ENCODE peak calls at places on chromosomes 5 and 9, in seven cellular contexts. Z, L, G, M, J, K and B are unnamed samples.
A peak's percentile ranks its signal among the peaks of the same experiment; 100 is the strongest.

GRCh38 chr5:133334796-133335639 is 277.3 kb downstream of the FSTL4 start:
- DNase-seq in Z (no peak), L (no peak), G (no peak), M (no peak), J (no peak), K (no peak), B (no peak)

GRCh38 chr9:113369583-113370140 is 7.1 kb downstream of the HDHD3 start:
- DNase-seq in Z (no peak), L (no peak), G (no peak), M (no peak), J (no peak), K (no peak), B (peak; percentile 82)

GRCh38 chr5:77076961-77077820 is 9.9 kb downstream of the ZBED3 start:
- DNase-seq in Z (peak; percentile 83), L (peak; percentile 58), G (peak; percentile 82), M (peak; percentile 65), J (peak; percentile 57), K (no peak), B (peak; percentile 79)

GRCh38 chr5:77024490-77024889 is 5.7 kb upstream of the AGGF1 start:
- DNase-seq in Z (no peak), L (no peak), G (no peak), M (no peak), J (no peak), K (no peak), B (no peak)

GRCh38 chr5:176364765-176365662 is at the start of gene ARL10:
- DNase-seq in Z (peak; percentile 63), L (peak; percentile 20), G (peak; percentile 69), M (peak; percentile 41), J (no peak), K (no peak), B (no peak)

GRCh38 chr5:81963544-81963943 is 8.3 kb upstream of the ATG10 start:
- DNase-seq in Z (no peak), L (no peak), G (no peak), M (no peak), J (no peak), K (no peak), B (no peak)

GRCh38 chr5:124544366-124545055 is 201.9 kb downstream of the ZNF608 start:
- DNase-seq in Z (no peak), L (peak; percentile 43), G (no peak), M (no peak), J (no peak), K (no peak), B (no peak)

GRCh38 chr9:137167752-137168574 is 1.9 kb downstream of the LRRC26 start:
- DNase-seq in Z (no peak), L (no peak), G (no peak), M (peak; percentile 72), J (no peak), K (no peak), B (peak; percentile 76)

GRCh38 chr9:135702002-135702721 is at the start of gene KCNT1:
- DNase-seq in Z (peak; percentile 99), L (peak; percentile 13), G (peak; percentile 92), M (peak; percentile 40), J (peak; percentile 36), K (no peak), B (peak; percentile 46)

DNA sequence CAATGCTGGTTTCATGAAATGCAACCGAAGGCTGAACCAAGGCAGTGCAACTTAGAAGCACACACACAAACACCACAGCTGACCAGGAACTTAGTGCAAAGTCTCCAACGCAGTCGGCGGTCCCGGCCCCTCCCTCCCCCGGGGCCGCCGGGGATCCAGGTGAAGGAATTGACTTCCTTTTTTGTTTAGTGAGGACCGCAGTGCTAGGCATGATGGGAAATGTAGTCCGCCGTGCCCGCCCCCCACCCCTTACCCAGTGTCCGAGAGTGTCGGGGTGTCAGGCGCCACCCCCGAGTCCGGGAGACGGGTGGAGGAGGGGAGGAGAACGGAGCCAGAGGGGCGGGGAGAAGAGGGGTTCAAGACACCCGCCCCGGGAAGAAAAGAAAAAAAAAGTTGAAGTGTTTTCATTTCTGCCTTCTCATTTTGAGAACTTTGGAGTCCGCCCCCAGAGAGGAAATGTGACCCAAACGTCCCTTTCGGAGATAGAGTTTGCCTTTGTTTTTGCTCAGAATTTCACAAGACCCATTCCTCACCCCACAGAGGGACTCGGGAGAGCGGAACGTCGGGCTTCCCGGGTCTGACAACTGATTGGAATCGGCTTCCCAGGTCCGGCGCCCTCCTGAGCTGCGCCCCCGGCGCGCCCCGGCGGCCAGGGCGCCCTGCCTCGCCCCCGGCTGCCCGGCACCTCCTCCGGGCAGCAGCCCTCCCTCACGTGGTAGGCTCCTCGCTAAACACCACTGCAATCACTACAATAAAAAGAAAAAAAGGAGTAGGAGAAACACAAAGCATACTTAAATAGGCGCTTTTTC is 2.0 kb downstream of the IER5L start:
- DNase-seq in Z (peak; percentile 63), L (peak; percentile 88), G (no peak), M (peak; percentile 92), J (peak; percentile 85), K (peak; percentile 94), B (peak; percentile 90)
- TF ChIP-seq POLR2A in Z (no peak), L (peak; percentile 66), G (no peak), M (peak; percentile 85), J (peak; percentile 66), K (peak; percentile 35), B (no peak)

DNA sequence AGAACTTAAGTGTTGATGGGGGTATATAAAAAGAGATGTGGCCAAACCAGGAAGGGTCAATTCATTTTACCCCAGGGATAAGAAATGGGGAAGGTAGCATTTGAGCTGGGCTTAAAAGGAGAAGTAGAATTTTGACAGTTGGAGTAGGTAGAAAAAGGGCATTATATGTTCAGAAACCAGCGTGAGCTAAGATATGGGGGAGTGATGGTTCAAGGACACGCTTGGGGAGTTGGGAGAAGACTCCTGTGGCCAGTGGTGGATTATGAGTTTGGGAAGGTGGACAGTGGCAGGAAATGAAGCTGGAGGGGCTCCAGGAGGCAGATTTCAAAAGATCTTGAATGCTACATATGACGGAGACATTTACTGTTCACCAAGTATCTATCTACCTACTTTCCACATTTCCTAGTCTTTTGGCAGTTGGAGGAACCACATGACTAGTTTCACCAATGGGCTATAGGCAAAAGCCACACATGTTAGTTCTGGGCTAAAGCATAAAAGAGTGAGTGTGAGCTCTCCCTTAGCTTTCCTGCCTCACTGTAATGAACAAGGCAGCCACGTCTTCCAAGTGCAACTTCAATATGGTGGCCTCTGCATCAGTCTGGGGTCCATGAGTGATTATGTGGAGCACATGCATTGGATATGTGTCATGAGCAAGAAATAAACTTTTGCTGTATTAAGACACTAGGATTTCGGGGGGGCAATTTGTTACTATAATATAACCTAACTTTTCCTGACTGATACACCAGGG is 15.7 kb upstream of the GSN start:
- DNase-seq in Z (no peak), L (no peak), G (no peak), M (no peak), J (no peak), K (no peak), B (no peak)
- TF ChIP-seq POLR2A in Z (no peak), L (no peak), G (no peak), M (no peak), J (no peak), K (no peak), B (no peak)

DNA sequence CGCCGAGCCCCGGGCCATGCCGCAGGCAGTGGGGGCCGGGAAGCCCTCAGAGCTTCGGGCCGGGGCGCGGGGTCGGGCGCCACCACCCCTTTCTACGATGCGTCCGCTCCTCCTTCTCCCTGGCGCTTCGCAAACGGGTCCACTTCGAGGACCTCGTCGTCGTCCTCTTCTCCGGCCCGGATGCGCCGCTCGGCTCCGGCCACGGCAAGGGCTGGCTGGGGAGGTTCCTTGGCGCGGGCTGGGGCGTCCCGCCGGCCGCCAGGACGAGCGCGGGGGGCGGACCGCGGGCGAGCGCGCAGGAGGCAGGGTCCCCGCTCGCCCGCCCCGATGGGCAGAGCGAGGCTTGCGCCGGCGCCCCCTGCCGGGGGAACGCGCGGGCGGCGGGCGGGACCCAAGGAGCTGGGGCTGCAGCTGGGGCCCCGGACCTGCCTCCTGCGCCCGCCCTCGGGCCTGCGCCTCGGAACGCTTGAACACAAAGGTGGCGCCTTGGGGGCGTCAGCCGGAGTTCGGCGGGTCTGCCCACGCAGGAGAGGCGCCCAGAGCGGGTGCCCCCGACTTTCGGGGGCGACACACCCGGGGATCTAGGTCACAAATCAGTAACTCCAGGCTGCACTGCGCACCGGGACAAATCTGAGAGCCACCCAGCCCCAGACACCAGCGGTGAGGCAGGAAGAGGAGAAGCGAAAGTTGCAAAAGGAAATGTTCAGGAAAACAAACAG is at the start of gene ROR2:
- DNase-seq in Z (peak; percentile 68), L (peak; percentile 63), G (peak; percentile 56), M (peak; percentile 75), J (no peak), K (peak; percentile 39), B (peak; percentile 84)
- TF ChIP-seq POLR2A in Z (no peak), L (no peak), G (no peak), M (no peak), J (no peak), K (no peak), B (no peak)

GRCh38 chr9:27529316-27530278 is at the start of gene MOB3B:
- DNase-seq in Z (peak; percentile 74), L (peak; percentile 50), G (peak; percentile 75), M (peak; percentile 88), J (peak; percentile 86), K (peak; percentile 69), B (peak; percentile 87)
- TF ChIP-seq POLR2A in Z (no peak), L (no peak), G (no peak), M (no peak), J (no peak), K (no peak), B (no peak)

GRCh38 chr9:117135481-117135880 is 279.4 kb downstream of the ASTN2 start:
- DNase-seq in Z (no peak), L (no peak), G (no peak), M (no peak), J (no peak), K (no peak), B (no peak)

GRCh38 chr9:117138257-117138656 is 276.6 kb downstream of the ASTN2 start:
- DNase-seq in Z (no peak), L (no peak), G (no peak), M (no peak), J (no peak), K (no peak), B (no peak)

GRCh38 chr9:117134826-117135411 is 279.9 kb downstream of the ASTN2 start:
- DNase-seq in Z (no peak), L (no peak), G (no peak), M (no peak), J (no peak), K (no peak), B (no peak)

DNA sequence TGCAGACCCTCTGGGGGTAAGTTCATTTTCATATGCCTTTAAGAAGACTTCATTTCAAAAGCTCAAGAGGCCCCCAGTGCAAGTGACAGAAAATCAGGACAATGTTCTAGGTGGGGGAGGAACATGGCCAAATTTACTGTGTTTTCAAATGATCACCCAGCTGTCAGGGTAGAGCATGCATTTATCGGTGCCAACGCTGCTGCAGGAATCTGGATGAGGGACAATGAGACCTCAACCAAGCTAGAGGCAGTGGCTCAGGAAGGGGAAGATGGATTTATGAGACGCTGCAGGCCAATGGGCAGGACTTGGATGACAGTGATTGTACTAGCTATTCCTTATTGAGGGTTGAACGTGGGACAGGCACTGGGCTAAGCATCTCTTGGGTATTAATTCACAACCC is 278.4 kb downstream of the ASTN2 start:
- DNase-seq in Z (no peak), L (no peak), G (no peak), M (no peak), J (no peak), K (no peak), B (no peak)
- TF ChIP-seq POLR2A in Z (no peak), L (no peak), G (no peak), M (no peak), J (no peak), K (no peak), B (no peak)